ENCODE peak calls at places on chromosomes 3 and 15, in five cellular contexts. W, N, C, P and L are unnamed samples.

GRCh38 chr3:5366746-5367145 is 179.2 kb downstream of the EDEM1 start:
- DNase-seq in W (no peak), C (no peak), P (no peak), N (no peak), L (no peak)

GRCh38 chr3:22371592-22372291 is 620.7 kb upstream of the ZNF385D start:
- DNase-seq in W (no peak), C (no peak), N (no peak), P (no peak), L (peak; percentile 29)

GRCh38 chr3:68049781-68050180 is 395.4 kb upstream of the SUCLG2 start:
- DNase-seq in N (no peak), P (no peak), W (no peak), C (no peak), L (no peak)

GRCh38 chr3:9428411-9428810 is 31.0 kb downstream of the SETD5 start:
- DNase-seq in W (no peak), N (no peak), P (no peak), C (no peak), L (no peak)

GRCh38 chr3:64575211-64575844 is 112.5 kb downstream of the ADAMTS9 start:
- DNase-seq in N (peak; percentile 39), P (peak; percentile 22), C (peak; percentile 25), W (no peak), L (peak; percentile 66)

GRCh38 chr15:71447328-71448250 is 332.3 kb downstream of the THSD4 start:
- DNase-seq in W (no peak), N (peak; percentile 18), P (no peak), C (peak; percentile 18), L (no peak)

GRCh38 chr15:31352283-31352880 is 25.7 kb downstream of the KLF13 start:
- DNase-seq in C (no peak), P (no peak), N (no peak), W (peak; percentile 37), L (peak; percentile 77)

GRCh38 chr3:115255197-115255585 is 108.1 kb upstream of the ZBTB20 start:
- DNase-seq in P (no peak), N (no peak), W (no peak), C (no peak), L (no peak)

GRCh38 chr3:54563661-54564200 is 364.1 kb downstream of the LRTM1 start:
- DNase-seq in N (no peak), W (no peak), C (no peak), P (no peak), L (no peak)
- H3K4me3 ChIP-seq in N (no peak overlapping the region), W (no peak overlapping the region), C (no peak overlapping the region), P (no peak overlapping the region), L (no peak overlapping the region)

GRCh38 chr3:187966636-187967035 is 187.3 kb upstream of the LPP start:
- DNase-seq in N (no peak), C (no peak), W (no peak), P (no peak), L (no peak)
- H3K4me3 ChIP-seq in N (no peak overlapping the region), C (no peak overlapping the region), W (no peak overlapping the region), P (no peak overlapping the region), L (no peak overlapping the region)

GRCh38 chr3:119408243-119408950 is 55.0 kb downstream of the TMEM39A start:
- DNase-seq in W (no peak), P (no peak), C (no peak), N (no peak), L (no peak)
- H3K4me3 ChIP-seq in W (no peak overlapping the region), P (no peak overlapping the region), C (no peak overlapping the region), N (no peak overlapping the region), L (no peak overlapping the region)

GRCh38 chr15:65839985-65840384 is 29.3 kb upstream of the RAB11A start:
- DNase-seq in W (no peak), P (no peak), N (no peak), C (no peak), L (no peak)

GRCh38 chr15:65836665-65837064 is 32.6 kb upstream of the RAB11A start:
- DNase-seq in N (no peak), W (no peak), C (no peak), P (no peak), L (no peak)

GRCh38 chr15:65837301-65838283 is 31.7 kb upstream of the RAB11A start:
- DNase-seq in C (no peak), W (peak; percentile 12), P (no peak), N (no peak), L (no peak)

GRCh38 chr15:65839354-65839901 is 29.9 kb upstream of the RAB11A start:
- DNase-seq in W (no peak), C (no peak), P (no peak), N (no peak), L (no peak)

GRCh38 chr15:65841121-65841930 is 28.0 kb upstream of the RAB11A start:
- DNase-seq in P (no peak), W (no peak), C (peak; percentile 69), N (peak; percentile 53), L (no peak)
- H3K4me3 ChIP-seq in P (no peak overlapping the region), W (no peak overlapping the region), C (peak overlapping the region; percentile 31), N (peak overlapping the region; percentile 31), L (peak overlapping the region; percentile 61)

DNA sequence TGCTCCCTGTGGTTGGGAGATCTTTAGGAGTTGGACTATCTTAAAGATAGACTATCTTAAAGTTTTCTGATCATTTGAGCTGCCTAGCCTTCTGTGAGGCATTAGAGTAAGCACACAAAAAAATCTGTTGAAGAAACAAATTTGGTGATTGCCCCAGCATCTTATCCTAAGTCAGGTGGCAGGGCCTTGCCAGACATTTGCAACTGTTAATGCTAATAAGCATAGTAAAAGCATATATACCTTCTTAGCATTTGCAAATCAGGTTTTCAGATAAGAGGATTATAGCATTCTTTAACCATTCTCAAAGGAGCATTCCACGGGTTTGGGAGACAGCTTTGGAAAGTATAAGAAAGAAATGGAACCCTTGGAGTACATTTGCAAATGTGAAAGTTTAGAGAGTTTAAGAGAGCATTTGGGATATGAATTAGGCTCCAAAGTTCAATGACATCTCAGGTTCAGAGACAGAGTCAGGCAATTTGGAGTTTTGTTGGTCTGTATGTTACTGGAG is 61.0 kb downstream of the SEMA6D start:
- DNase-seq in C (no peak), P (no peak), W (no peak), N (no peak), L (no peak)
- H3K4me3 ChIP-seq in C (no peak overlapping the region), P (no peak overlapping the region), W (no peak overlapping the region), N (no peak overlapping the region), L (no peak overlapping the region)